ENCODE peak calls at places on chromosomes 7 and 10, in six cellular contexts. L, U, C, D, I and X are unnamed samples.

GRCh38 chr7:108848486-108848885 is 278.8 kb downstream of the DNAJB9 start:
- DNase-seq in C (no peak), D (no peak), L (no peak), I (no peak), U (no peak), X (no peak)

GRCh38 chr10:72250666-72251065 is 23.1 kb upstream of the DDIT4 start:
- DNase-seq in L (peak), U (peak), C (no peak), D (no peak), I (no peak), X (no peak)

GRCh38 chr10:43965033-43965917 is 316.6 kb upstream of the ZNF32 start:
- DNase-seq in L (peak), I (no peak), C (no peak), U (no peak), D (no peak), X (no peak)

GRCh38 chr7:31094271-31094670 is 42.2 kb downstream of the ADCYAP1R1 start:
- DNase-seq in U (no peak), C (no peak), L (no peak), D (no peak), I (no peak), X (no peak)

GRCh38 chr10:133260895-133261725 is 15.6 kb downstream of the ADAM8 start:
- DNase-seq in L (peak), D (peak), I (no peak), C (peak), U (no peak), X (no peak)

GRCh38 chr10:12788277-12788676 is 213.2 kb downstream of the CCDC3 start:
- DNase-seq in C (no peak), L (no peak), D (no peak), U (no peak), I (no peak), X (no peak)

GRCh38 chr7:157468221-157469111 is 131.7 kb downstream of the DNAJB6 start:
- DNase-seq in C (no peak), U (no peak), I (no peak), L (peak), D (no peak), X (no peak)

GRCh38 chr7:110502893-110503465 is 587.9 kb upstream of the LRRN3 start:
- DNase-seq in I (no peak), L (peak), U (peak), D (no peak), C (no peak), X (no peak)

GRCh38 chr10:13707156-13707881 is 120.6 kb downstream of the PRPF18 start:
- DNase-seq in D (no peak), U (no peak), L (peak), C (no peak), I (no peak), X (peak)

GRCh38 chr10:60006046-60006445 is 99.7 kb upstream of the CCDC6 start:
- DNase-seq in I (no peak), C (no peak), U (no peak), D (no peak), L (peak), X (no peak)

GRCh38 chr10:22557321-22557720 is 157.1 kb downstream of the PIP4K2A start:
- DNase-seq in L (peak), D (no peak), I (no peak), C (no peak), U (no peak), X (no peak)

GRCh38 chr7:88111136-88111748 is 108.6 kb downstream of the SRI start:
- DNase-seq in D (peak), U (peak), L (peak), C (no peak), I (no peak), X (no peak)

GRCh38 chr10:71266147-71266917 is 52.7 kb upstream of the SLC29A3 start:
- DNase-seq in D (no peak), I (no peak), L (peak), C (no peak), U (no peak), X (no peak)

GRCh38 chr7:6284055-6284400 is 11.6 kb upstream of the CYTH3 start:
- DNase-seq in I (no peak), U (no peak), L (peak), C (no peak), D (no peak), X (no peak)